ENCODE peak calls at places on chromosomes 1 and 21, in five cellular contexts. Y is HEK293T; F is islet precursor cell; Z is stimulated activated CD4-positive, alpha-beta T cell treated with anti-CD3 and anti-CD28 coated beads, Interleukin-2, amount 100 ng/mL, for 4 hours; V is A549. M is an unnamed sample.

GRCh38 chr21:34670962-34671348 is 2.2 kb downstream of the CLIC6 start:
- DNase-seq in F (no peak), Z (no peak), Y (no peak), V (no peak), M (no peak)

GRCh38 chr1:158818560-158818959 is 12.6 kb upstream of the MNDA start:
- DNase-seq in Y (no peak), Z (no peak), F (no peak), V (no peak), M (no peak)

GRCh38 chr1:181768216-181768929 is 285.1 kb downstream of the CACNA1E start:
- DNase-seq in F (no peak), V (no peak), Z (no peak), Y (no peak), M (no peak)

GRCh38 chr1:202656951-202657646 is 53.2 kb downstream of the SYT2 start:
- DNase-seq in Y (peak; percentile 74), F (peak; percentile 92), V (peak; percentile 62), Z (no peak), M (no peak)

GRCh38 chr1:107365874-107366273 is 225.0 kb downstream of the NTNG1 start:
- DNase-seq in F (no peak), V (no peak), Y (no peak), Z (no peak), M (peak; percentile 76)

GRCh38 chr1:202811296-202812175 is 782 bp downstream of the PCAT6 start:
- DNase-seq in Z (no peak), V (no peak), Y (no peak), F (peak; percentile 68), M (no peak)

GRCh38 chr1:28910379-28911125 is 3.8 kb upstream of the EPB41 start:
- DNase-seq in Y (no peak), Z (no peak), F (no peak), V (no peak), M (no peak)

GRCh38 chr1:232149302-232150201 is 480.4 kb downstream of the SIPA1L2 start:
- DNase-seq in Y (no peak), V (peak; percentile 26), F (no peak), Z (no peak), M (no peak)

GRCh38 chr1:19066874-19067186 is 110.4 kb upstream of the IFFO2 start:
- DNase-seq in Y (no peak), Z (no peak), F (no peak), V (no peak), M (no peak)

GRCh38 chr21:25496825-25497482 is 110.3 kb downstream of the MRPL39 start:
- DNase-seq in V (no peak), Z (no peak), Y (no peak), F (no peak), M (no peak)

GRCh38 chr1:244049969-244050834 is 881 bp upstream of the ZBTB18 start:
- DNase-seq in V (no peak), Z (no peak), Y (no peak), F (no peak), M (no peak)

GRCh38 chr1:19151537-19151936 is 58.5 kb downstream of the UBR4 start:
- DNase-seq in F (no peak), Y (no peak), V (no peak), Z (no peak), M (no peak)

GRCh38 chr1:113389953-113390834 is at the start of gene MAGI3:
- DNase-seq in V (peak; percentile 73), Z (peak; percentile 90), Y (peak; percentile 94), F (peak; percentile 100), M (peak; percentile 98)

GRCh38 chr1:15764269-15764764 is 5.7 kb downstream of the FBLIM1 start:
- DNase-seq in Y (no peak), Z (no peak), F (peak; percentile 52), V (no peak), M (no peak)

GRCh38 chr1:234659538-234659937 is 49.6 kb upstream of the IRF2BP2 start:
- DNase-seq in V (peak; percentile 69), Z (no peak), F (peak; percentile 83), Y (no peak), M (no peak)

GRCh38 chr1:228004331-228004871 is 2.4 kb upstream of the WNT3A start:
- DNase-seq in Y (peak; percentile 53), V (peak; percentile 62), F (peak; percentile 69), Z (no peak), M (peak; percentile 10)